ENCODE peak calls at places on chromosome 3, in four cellular contexts. P, Y, O and R are unnamed samples.

GRCh38 chr3:159418571-159419526 is 569.8 kb upstream of the IL12A start:
- DNase-seq in P (no peak), Y (no peak), O (no peak), R (no peak)

GRCh38 chr3:18499256-18499655 is 74.1 kb upstream of the SATB1 start:
- DNase-seq in P (no peak), Y (no peak), O (no peak), R (peak)

GRCh38 chr3:101518421-101518871 is 5.4 kb upstream of the SENP7 start:
- DNase-seq in P (no peak), Y (no peak), O (no peak), R (no peak)

GRCh38 chr3:9196009-9196408 is 53.4 kb downstream of the SRGAP3 start:
- DNase-seq in P (no peak), Y (no peak), O (no peak), R (no peak)

GRCh38 chr3:55292360-55292759 is 194.7 kb downstream of the WNT5A start:
- DNase-seq in P (no peak), Y (no peak), O (no peak), R (no peak)

GRCh38 chr3:140442621-140443020 is 235.2 kb upstream of the TRIM42 start:
- DNase-seq in P (no peak), Y (no peak), O (no peak), R (no peak)

GRCh38 chr3:188449421-188449820 is 295.5 kb downstream of the LPP start:
- DNase-seq in P (no peak), Y (no peak), O (no peak), R (no peak)

GRCh38 chr3:110413807-110414748 is 657.5 kb upstream of the NECTIN3 start:
- DNase-seq in P (no peak), Y (no peak), O (no peak), R (no peak)

GRCh38 chr3:11917051-11917450 is 70.4 kb upstream of the TAMM41 start:
- DNase-seq in P (no peak), Y (no peak), O (no peak), R (no peak)

GRCh38 chr3:13333236-13333897 is 86.8 kb downstream of the NUP210 start:
- DNase-seq in P (no peak), Y (no peak), O (no peak), R (no peak)

GRCh38 chr3:128794067-128794768 is 68.2 kb downstream of the RAB7A start:
- DNase-seq in P (no peak), Y (peak), O (no peak), R (peak)

GRCh38 chr3:87287025-87287424 is 10.6 kb upstream of the POU1F1 start:
- DNase-seq in P (no peak), Y (no peak), O (no peak), R (no peak)